ENCODE peak calls at places on chromosome 15, in eight cellular contexts. One of them, this sample, is unnamed.

GRCh38 chr15:57495554-57496235 is 96.0 kb upstream of the MYZAP start:
- DNase-seq in keratinocyte: no peak
- DNase-seq in mammary epithelial cell: no peak
- DNase-seq in neural progenitor cell: no peak
- DNase-seq in cardiac muscle cell: no peak
- DNase-seq in CD8-positive, alpha-beta T cell: no peak
- DNase-seq in transverse colon: no peak
- DNase-seq in right atrium auricular region: no peak
- DNase-seq in this sample: peak; percentile 15

GRCh38 chr15:94734460-94734859 is 503.1 kb downstream of the MCTP2 start:
- DNase-seq in cardiac muscle cell: no peak
- DNase-seq in keratinocyte: no peak
- DNase-seq in CD8-positive, alpha-beta T cell: no peak
- DNase-seq in transverse colon: no peak
- DNase-seq in mammary epithelial cell: no peak
- DNase-seq in neural progenitor cell: no peak
- DNase-seq in right atrium auricular region: no peak
- DNase-seq in this sample: no peak

GRCh38 chr15:99984491-99985243 is 251.4 kb upstream of the LYSMD4 start:
- DNase-seq in neural progenitor cell: no peak
- DNase-seq in keratinocyte: no peak
- DNase-seq in transverse colon: no peak
- DNase-seq in CD8-positive, alpha-beta T cell: no peak
- DNase-seq in mammary epithelial cell: no peak
- DNase-seq in right atrium auricular region: no peak
- DNase-seq in cardiac muscle cell: no peak
- DNase-seq in this sample: no peak

GRCh38 chr15:38683382-38684242 is 119.0 kb upstream of the RASGRP1 start:
- DNase-seq in mammary epithelial cell: peak; percentile 32
- DNase-seq in neural progenitor cell: peak; percentile 63
- DNase-seq in transverse colon: peak; percentile 70
- DNase-seq in keratinocyte: no peak
- DNase-seq in cardiac muscle cell: peak; percentile 66
- DNase-seq in right atrium auricular region: no peak
- DNase-seq in CD8-positive, alpha-beta T cell: peak; percentile 74
- DNase-seq in this sample: peak; percentile 58

GRCh38 chr15:60396560-60396963 is 1.2 kb downstream of the ANXA2 start:
- DNase-seq in CD8-positive, alpha-beta T cell: no peak
- DNase-seq in cardiac muscle cell: no peak
- DNase-seq in transverse colon: no peak
- DNase-seq in mammary epithelial cell: peak; percentile 35
- DNase-seq in keratinocyte: no peak
- DNase-seq in right atrium auricular region: no peak
- DNase-seq in neural progenitor cell: no peak
- DNase-seq in this sample: no peak

GRCh38 chr15:76932090-76932966 is 779 bp downstream of the RCN2 start:
- DNase-seq in keratinocyte: no peak
- DNase-seq in right atrium auricular region: no peak
- DNase-seq in mammary epithelial cell: peak; percentile 6
- DNase-seq in transverse colon: no peak
- DNase-seq in neural progenitor cell: peak; percentile 42
- DNase-seq in cardiac muscle cell: peak; percentile 10
- DNase-seq in CD8-positive, alpha-beta T cell: peak; percentile 12
- DNase-seq in this sample: no peak

GRCh38 chr15:79900087-79900486 is 3.3 kb upstream of the MTHFS start:
- DNase-seq in keratinocyte: no peak
- DNase-seq in right atrium auricular region: no peak
- DNase-seq in mammary epithelial cell: no peak
- DNase-seq in neural progenitor cell: no peak
- DNase-seq in cardiac muscle cell: no peak
- DNase-seq in CD8-positive, alpha-beta T cell: no peak
- DNase-seq in transverse colon: no peak
- DNase-seq in this sample: no peak

GRCh38 chr15:48090115-48090514 is 30.7 kb upstream of the SLC24A5 start:
- DNase-seq in right atrium auricular region: no peak
- DNase-seq in transverse colon: peak; percentile 15
- DNase-seq in neural progenitor cell: no peak
- DNase-seq in keratinocyte: no peak
- DNase-seq in CD8-positive, alpha-beta T cell: no peak
- DNase-seq in mammary epithelial cell: no peak
- DNase-seq in cardiac muscle cell: no peak
- DNase-seq in this sample: no peak

GRCh38 chr15:77702211-77702957 is 69.7 kb upstream of the LINGO1 start:
- DNase-seq in transverse colon: peak; percentile 12
- DNase-seq in cardiac muscle cell: peak; percentile 89
- DNase-seq in CD8-positive, alpha-beta T cell: no peak
- DNase-seq in keratinocyte: no peak
- DNase-seq in neural progenitor cell: peak; percentile 91
- DNase-seq in right atrium auricular region: no peak
- DNase-seq in mammary epithelial cell: peak; percentile 21
- DNase-seq in this sample: peak; percentile 77

GRCh38 chr15:50797926-50798325 is 32.4 kb upstream of the SPPL2A start:
- DNase-seq in mammary epithelial cell: peak; percentile 77
- DNase-seq in neural progenitor cell: no peak
- DNase-seq in CD8-positive, alpha-beta T cell: no peak
- DNase-seq in transverse colon: no peak
- DNase-seq in keratinocyte: peak; percentile 17
- DNase-seq in right atrium auricular region: no peak
- DNase-seq in cardiac muscle cell: no peak
- DNase-seq in this sample: peak; percentile 41

GRCh38 chr15:98708191-98708590 is 59.9 kb downstream of the IGF1R start:
- DNase-seq in keratinocyte: no peak
- DNase-seq in cardiac muscle cell: peak; percentile 34
- DNase-seq in transverse colon: no peak
- DNase-seq in right atrium auricular region: no peak
- DNase-seq in mammary epithelial cell: no peak
- DNase-seq in neural progenitor cell: no peak
- DNase-seq in CD8-positive, alpha-beta T cell: no peak
- DNase-seq in this sample: no peak

GRCh38 chr15:90644526-90644925 is 72.6 kb upstream of the BLM start:
- DNase-seq in mammary epithelial cell: no peak
- DNase-seq in right atrium auricular region: no peak
- DNase-seq in neural progenitor cell: no peak
- DNase-seq in cardiac muscle cell: no peak
- DNase-seq in CD8-positive, alpha-beta T cell: no peak
- DNase-seq in keratinocyte: no peak
- DNase-seq in transverse colon: no peak
- DNase-seq in this sample: no peak
- H3K27ac ChIP-seq in mammary epithelial cell: no peak overlapping the region
- H3K27ac ChIP-seq in right atrium auricular region: no peak overlapping the region
- H3K27ac ChIP-seq in neural progenitor cell: no peak overlapping the region
- H3K27ac ChIP-seq in cardiac muscle cell: no peak overlapping the region
- H3K27ac ChIP-seq in CD8-positive, alpha-beta T cell: no peak overlapping the region
- H3K27ac ChIP-seq in keratinocyte: no peak overlapping the region
- H3K27ac ChIP-seq in transverse colon: no peak overlapping the region
- H3K27ac ChIP-seq in this sample: no peak overlapping the region

DNA sequence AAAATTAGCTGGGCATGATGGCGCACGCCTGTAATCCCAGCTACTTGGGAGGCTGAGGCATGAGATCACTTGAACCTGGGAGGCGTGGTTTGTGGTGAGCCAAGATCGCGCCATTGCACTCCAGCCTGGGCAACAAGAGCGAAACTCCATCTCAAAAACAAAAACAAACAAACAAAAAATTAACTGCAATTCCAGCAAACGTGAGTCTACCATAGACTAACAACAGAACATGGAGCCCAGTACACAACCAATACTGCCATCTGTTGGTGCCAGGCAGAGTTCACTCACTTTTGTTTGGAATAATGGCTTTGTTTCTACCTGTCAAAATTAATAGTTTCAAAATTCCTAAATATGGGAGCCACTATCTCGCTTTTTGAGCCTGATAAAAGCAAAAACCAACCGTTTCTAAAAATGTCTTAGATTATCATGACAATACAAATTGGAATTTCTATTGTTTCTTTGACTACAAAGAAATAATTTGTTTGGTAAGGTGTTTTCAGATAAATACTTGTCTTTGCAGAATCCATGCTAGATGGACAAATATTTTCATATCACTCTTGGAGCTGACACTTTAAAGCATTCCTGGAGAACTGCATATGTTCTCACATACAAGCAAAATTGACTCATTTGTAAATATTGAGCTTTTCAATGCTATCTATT is 45.0 kb downstream of the GPR176 start:
- DNase-seq in keratinocyte: no peak
- DNase-seq in right atrium auricular region: no peak
- DNase-seq in mammary epithelial cell: peak; percentile 36
- DNase-seq in cardiac muscle cell: peak; percentile 40
- DNase-seq in neural progenitor cell: peak; percentile 41
- DNase-seq in CD8-positive, alpha-beta T cell: no peak
- DNase-seq in transverse colon: peak; percentile 35
- DNase-seq in this sample: peak; percentile 38
- TF ChIP-seq CTCF in keratinocyte: peak; percentile 53
- TF ChIP-seq CTCF in right atrium auricular region: peak; percentile 21
- TF ChIP-seq CTCF in mammary epithelial cell: peak; percentile 70
- TF ChIP-seq CTCF in cardiac muscle cell: peak; percentile 67
- TF ChIP-seq CTCF in neural progenitor cell: peak; percentile 67
- TF ChIP-seq CTCF in CD8-positive, alpha-beta T cell: peak; percentile 53
- TF ChIP-seq CTCF in transverse colon: peak; percentile 63
- TF ChIP-seq CTCF in this sample: peak; percentile 59

DNA sequence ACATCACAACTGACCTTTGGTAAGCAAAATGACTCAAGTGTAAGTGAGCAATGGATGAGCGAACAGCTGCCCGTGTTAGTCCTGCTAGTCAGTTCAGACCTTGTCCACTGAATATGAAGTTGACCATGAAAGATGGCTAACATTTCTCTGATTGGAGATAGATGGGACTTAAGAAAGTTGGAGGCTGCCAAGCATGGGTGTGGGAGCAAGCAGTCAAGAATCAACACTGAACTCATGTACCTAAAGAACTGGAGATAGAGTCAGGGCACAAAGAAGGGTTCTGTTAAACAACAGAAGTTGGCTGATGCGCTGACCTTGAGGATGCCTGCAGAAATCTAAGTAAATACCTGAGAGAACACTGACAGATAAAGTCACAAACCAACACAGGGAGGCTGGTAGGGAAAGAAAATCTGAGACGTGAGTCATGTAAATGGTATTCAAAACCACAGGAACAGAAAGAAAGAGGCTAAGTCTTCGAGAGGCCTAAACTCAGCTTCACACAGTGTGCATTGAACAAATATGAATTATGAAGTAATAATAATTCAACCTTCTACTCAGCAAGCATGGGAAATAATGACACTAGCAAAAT is 30.7 kb upstream of the ANPEP start:
- DNase-seq in keratinocyte: peak; percentile 48
- DNase-seq in neural progenitor cell: no peak
- DNase-seq in cardiac muscle cell: no peak
- DNase-seq in right atrium auricular region: no peak
- DNase-seq in transverse colon: no peak
- DNase-seq in mammary epithelial cell: peak; percentile 91
- DNase-seq in CD8-positive, alpha-beta T cell: no peak
- DNase-seq in this sample: peak; percentile 76
- H3K4me1 ChIP-seq in keratinocyte: peaks cover 45% of the 10 kb centered on the region
- H3K4me1 ChIP-seq in neural progenitor cell: no peaks in the 10 kb centered on the region
- H3K4me1 ChIP-seq in cardiac muscle cell: no peaks in the 10 kb centered on the region
- H3K4me1 ChIP-seq in right atrium auricular region: no peaks in the 10 kb centered on the region
- H3K4me1 ChIP-seq in transverse colon: peaks cover 33% of the 10 kb centered on the region
- H3K4me1 ChIP-seq in mammary epithelial cell: peaks cover 42% of the 10 kb centered on the region
- H3K4me1 ChIP-seq in CD8-positive, alpha-beta T cell: no peaks in the 10 kb centered on the region
- H3K4me1 ChIP-seq in this sample: peaks cover 19% of the 10 kb centered on the region

DNA sequence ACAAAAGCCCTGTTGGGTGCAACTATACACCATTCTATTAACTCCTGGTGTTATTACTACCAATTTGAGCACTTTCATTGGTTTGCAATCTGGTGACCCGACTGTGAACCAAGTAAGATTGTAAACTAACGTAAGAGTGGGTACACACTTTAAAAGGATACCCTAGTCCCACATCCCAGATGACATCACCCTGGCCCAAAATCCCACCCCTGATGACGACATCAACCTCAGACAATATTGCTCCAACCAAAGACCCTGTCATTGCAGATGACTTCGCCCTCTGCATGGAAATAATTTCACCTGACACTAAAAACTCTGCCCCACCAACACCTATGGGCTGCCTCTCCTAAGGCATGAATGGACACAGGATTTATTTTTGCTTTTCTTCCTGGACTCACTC is 25.6 kb upstream of the MKRN3 start:
- DNase-seq in right atrium auricular region: no peak
- DNase-seq in CD8-positive, alpha-beta T cell: no peak
- DNase-seq in transverse colon: no peak
- DNase-seq in neural progenitor cell: no peak
- DNase-seq in mammary epithelial cell: no peak
- DNase-seq in keratinocyte: no peak
- DNase-seq in cardiac muscle cell: no peak
- DNase-seq in this sample: no peak
- H3K27ac ChIP-seq in right atrium auricular region: no peak overlapping the region
- H3K27ac ChIP-seq in CD8-positive, alpha-beta T cell: no peak overlapping the region
- H3K27ac ChIP-seq in transverse colon: no peak overlapping the region
- H3K27ac ChIP-seq in neural progenitor cell: no peak overlapping the region
- H3K27ac ChIP-seq in mammary epithelial cell: no peak overlapping the region
- H3K27ac ChIP-seq in keratinocyte: no peak overlapping the region
- H3K27ac ChIP-seq in cardiac muscle cell: no peak overlapping the region
- H3K27ac ChIP-seq in this sample: no peak overlapping the region

This sample was measured in hepatocyte.